ENCODE peak calls at places on chromosomes 12 and 14, in four cellular contexts. Y, K, H and N are unnamed samples.

GRCh38 chr12:94673951-94674570 is 23.7 kb upstream of the TMCC3 start:
- DNase-seq in Y (no peak), K (no peak), H (no peak), N (no peak)

GRCh38 chr14:100375273-100375962 is 52.3 kb downstream of the SLC25A47 start:
- DNase-seq in Y (peak), K (no peak), H (peak), N (no peak)

GRCh38 chr12:54217774-54218221 is 29.0 kb upstream of the SMUG1 start:
- DNase-seq in Y (no peak), K (peak), H (no peak), N (no peak)

GRCh38 chr12:115859231-115859630 is 418.3 kb downstream of the MED13L start:
- DNase-seq in Y (no peak), K (no peak), H (no peak), N (no peak)

GRCh38 chr12:45401008-45401407 is 185.1 kb downstream of the ANO6 start:
- DNase-seq in Y (no peak), K (no peak), H (no peak), N (no peak)

GRCh38 chr12:83128529-83128928 is 441.8 kb downstream of the TMTC2 start:
- DNase-seq in Y (no peak), K (no peak), H (no peak), N (no peak)

GRCh38 chr12:101698782-101699347 is 1.4 kb downstream of the CHPT1 start:
- DNase-seq in Y (no peak), K (no peak), H (no peak), N (no peak)

GRCh38 chr12:28171356-28172060 is 18.7 kb upstream of the CCDC91 start:
- DNase-seq in Y (no peak), K (no peak), H (no peak), N (no peak)

GRCh38 chr14:98229676-98230366 is 1042.2 kb downstream of the BCL11B start:
- DNase-seq in Y (no peak), K (no peak), H (no peak), N (no peak)

GRCh38 chr12:30152705-30153104 is 369.0 kb upstream of the TMTC1 start:
- DNase-seq in Y (no peak), K (no peak), H (no peak), N (no peak)

GRCh38 chr14:37988472-37988871 is 219.2 kb upstream of the SSTR1 start:
- DNase-seq in Y (no peak), K (no peak), H (no peak), N (no peak)

GRCh38 chr14:68363841-68364711 is 428.8 kb downstream of the ZFP36L1 start:
- DNase-seq in Y (peak), K (peak), H (no peak), N (peak)

GRCh38 chr14:33839193-33840076 is 111.4 kb downstream of the EGLN3 start:
- DNase-seq in Y (peak), K (no peak), H (no peak), N (no peak)

GRCh38 chr12:78584695-78585094 is 279.9 kb upstream of the SYT1 start:
- DNase-seq in Y (peak), K (peak), H (no peak), N (peak)

GRCh38 chr14:34750233-34750632 is 35.8 kb upstream of the CFL2 start:
- DNase-seq in Y (no peak), K (no peak), H (no peak), N (no peak)

GRCh38 chr12:56601503-56601902 is 28.6 kb downstream of the BAZ2A start:
- DNase-seq in Y (no peak), K (no peak), H (no peak), N (no peak)

GRCh38 chr12:77686760-77687159 is 143.9 kb upstream of the NAV3 start:
- DNase-seq in Y (no peak), K (no peak), H (no peak), N (no peak)

GRCh38 chr14:70660967-70661871 is 19.5 kb downstream of the TTC9 start:
- DNase-seq in Y (no peak), K (no peak), H (peak), N (no peak)

GRCh38 chr12:13257356-13257875 is 60.9 kb downstream of the EMP1 start:
- DNase-seq in Y (no peak), K (no peak), H (no peak), N (no peak)

GRCh38 chr12:13258212-13258611 is 61.7 kb downstream of the EMP1 start:
- DNase-seq in Y (no peak), K (no peak), H (no peak), N (no peak)

GRCh38 chr12:13254311-13254710 is 57.8 kb downstream of the EMP1 start:
- DNase-seq in Y (no peak), K (no peak), H (no peak), N (no peak)

GRCh38 chr12:13256705-13257045 is 60.1 kb downstream of the EMP1 start:
- DNase-seq in Y (no peak), K (no peak), H (no peak), N (no peak)

GRCh38 chr12:13255792-13256704 is 59.5 kb downstream of the EMP1 start:
- DNase-seq in Y (peak), K (peak), H (peak), N (peak)
- H3K4me3 ChIP-seq in Y (no peak), K (peak), H (no peak), N (peak)

DNA sequence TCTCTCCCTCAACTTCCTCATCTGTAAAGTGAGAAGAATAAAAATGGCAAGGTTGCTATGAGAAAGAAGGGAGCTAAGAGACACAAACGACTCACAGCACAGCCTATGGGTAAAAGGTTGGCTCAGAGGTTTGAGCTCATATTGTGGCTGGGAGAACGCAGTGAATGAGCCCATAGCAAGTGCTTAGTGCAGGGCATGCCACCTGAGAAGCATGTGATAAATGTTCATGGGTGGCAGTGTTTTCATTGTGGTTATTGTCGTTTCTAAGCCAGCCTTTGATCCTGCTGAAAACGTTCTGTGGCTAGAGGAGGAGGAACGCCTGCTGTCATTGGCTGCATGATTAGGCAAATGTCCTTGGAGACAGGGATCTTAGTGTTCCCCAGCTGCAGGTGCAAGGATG is 150.4 kb downstream of the KSR2 start:
- DNase-seq in Y (no peak), K (no peak), H (no peak), N (no peak)
- TF ChIP-seq ZNF274 in Y (no peak), K (no peak), H (no peak), N (no peak)

DNA sequence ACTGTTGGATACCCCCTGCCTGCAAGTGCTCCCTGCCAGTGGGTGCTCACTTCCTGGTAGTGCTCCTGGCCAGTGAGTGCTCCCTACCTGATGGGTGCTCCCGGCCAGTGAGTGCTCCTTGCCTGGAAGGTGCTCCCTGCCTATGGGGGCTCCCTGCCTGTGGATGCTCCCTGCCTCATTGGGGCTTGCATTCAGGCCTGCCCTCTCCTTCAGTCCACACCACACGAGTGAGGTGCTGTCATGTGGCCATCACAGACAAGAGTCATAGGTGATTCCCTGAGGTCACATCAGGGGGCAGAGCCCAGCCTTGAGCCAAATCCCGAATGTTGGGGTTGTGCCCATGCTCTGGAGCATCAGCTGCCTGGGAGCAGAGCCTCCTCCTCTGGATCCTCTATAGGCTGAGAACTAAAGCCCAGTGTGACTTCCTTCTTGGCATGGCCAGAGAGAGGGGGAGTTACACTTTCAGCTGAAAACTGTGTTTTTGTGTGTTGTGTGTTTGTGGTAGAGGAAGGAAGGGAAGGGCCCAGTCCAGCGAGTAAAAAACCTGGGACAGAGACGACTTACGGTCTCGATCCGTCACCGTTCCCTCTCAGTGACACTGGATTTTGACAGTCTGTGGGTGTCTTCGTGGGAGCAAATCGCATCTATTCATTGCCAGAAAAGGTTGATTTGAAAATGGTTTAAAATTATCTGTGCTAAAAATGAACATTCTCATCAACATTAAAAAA is 136.0 kb downstream of the ADGRD1 start:
- DNase-seq in Y (no peak), K (no peak), H (no peak), N (no peak)
- TF ChIP-seq SUZ12 in Y (no peak), K (no peak), H (no peak), N (no peak)

GRCh38 chr12:116984098-116984497 is 73.3 kb downstream of the FBXW8 start:
- DNase-seq in Y (no peak), K (no peak), H (no peak), N (no peak)

GRCh38 chr12:116977465-116978380 is 67.0 kb downstream of the FBXW8 start:
- DNase-seq in Y (no peak), K (no peak), H (peak), N (peak)

GRCh38 chr12:116979109-116979508 is 68.4 kb downstream of the FBXW8 start:
- DNase-seq in Y (no peak), K (no peak), H (no peak), N (no peak)

GRCh38 chr12:116980083-116980482 is 69.3 kb downstream of the FBXW8 start:
- DNase-seq in Y (no peak), K (no peak), H (no peak), N (no peak)

DNA sequence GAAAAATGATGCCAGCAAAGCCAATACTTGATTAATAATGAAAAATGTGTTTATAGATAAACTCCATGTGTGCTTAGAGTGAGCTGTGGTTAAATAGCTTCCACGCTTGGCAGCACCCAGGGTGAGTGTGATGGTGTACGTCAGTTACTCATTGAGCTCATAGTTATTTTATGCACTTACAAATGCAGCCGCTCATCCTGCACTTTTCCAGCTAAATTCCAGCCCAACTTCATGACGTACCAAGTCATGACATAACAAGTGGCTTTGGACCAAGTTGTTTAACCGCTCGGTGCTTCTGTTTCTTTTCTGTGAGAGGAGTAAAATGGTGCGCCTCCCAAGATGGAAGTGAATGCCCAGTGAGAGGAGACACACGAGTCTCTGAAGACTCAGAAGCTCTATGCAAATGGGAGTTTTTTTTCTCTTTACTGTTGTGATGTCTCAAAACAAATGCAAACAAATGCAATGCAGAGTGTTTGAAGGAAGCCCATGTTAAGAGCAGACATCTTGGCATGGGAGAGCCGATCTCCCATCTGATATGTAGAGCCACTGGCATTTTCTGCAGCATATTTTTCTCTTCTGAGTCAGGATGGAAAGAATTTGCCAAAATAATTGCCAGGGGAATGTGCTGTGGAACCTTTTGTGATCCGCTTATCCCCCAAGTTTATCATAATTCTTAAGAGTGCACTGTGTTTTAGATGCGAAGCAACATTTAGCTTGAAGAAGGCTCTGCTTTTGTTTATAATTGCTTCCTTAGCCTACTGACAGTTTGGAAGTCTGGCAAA is 72.2 kb downstream of the FBXW8 start:
- DNase-seq in Y (no peak), K (no peak), H (no peak), N (peak)
- H3K4me3 ChIP-seq in Y (no peak), K (no peak), H (no peak), N (no peak)

GRCh38 chr12:64752833-64753238 is 6.4 kb downstream of the GNS start:
- DNase-seq in Y (no peak), K (no peak), H (no peak), N (no peak)
- TF ChIP-seq ZNF274 in Y (no peak), K (no peak), H (no peak), N (no peak)

DNA sequence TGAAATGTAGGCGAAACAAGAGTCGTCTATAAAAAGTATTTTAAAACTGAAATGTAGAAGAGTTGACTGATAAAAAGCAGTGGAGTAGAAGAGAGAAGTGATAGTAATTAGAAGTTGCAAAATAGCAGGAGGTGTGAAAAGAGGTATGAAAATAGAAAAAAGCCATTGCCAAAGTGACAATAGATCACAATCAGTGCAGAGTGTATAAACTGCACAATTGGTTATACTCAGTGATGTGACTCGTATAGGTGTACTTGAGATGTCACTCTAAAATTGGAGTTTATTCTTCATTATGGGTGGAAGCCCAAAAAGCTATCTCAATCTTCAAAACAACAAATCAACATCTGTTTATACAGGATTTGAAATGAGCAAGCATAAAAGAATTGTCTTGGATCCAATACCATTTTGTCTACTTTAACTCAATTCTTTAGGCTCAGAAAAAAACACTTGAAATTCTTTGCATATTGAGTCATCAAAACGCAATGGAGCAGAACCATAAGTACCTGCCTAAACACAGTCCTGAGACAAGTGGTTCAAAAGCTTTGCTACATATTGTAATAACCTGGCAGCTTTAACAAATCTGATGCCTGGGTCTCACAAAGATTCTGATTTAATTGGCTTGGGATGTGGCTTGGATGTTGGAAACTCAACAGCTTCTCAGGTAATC is 8.8 kb downstream of the IKBIP start:
- DNase-seq in Y (peak), K (no peak), H (peak), N (no peak)
- TF ChIP-seq SUZ12 in Y (no peak), K (no peak), H (no peak), N (no peak)

GRCh38 chr14:89953602-89954001 is 928 bp downstream of the EFCAB11 start:
- DNase-seq in Y (no peak), K (no peak), H (no peak), N (no peak)
- H3K4me3 ChIP-seq in Y (peak), K (peak), H (peak), N (no peak)

GRCh38 chr12:49515266-49515665 is 23.6 kb upstream of the KCNH3 start:
- DNase-seq in Y (no peak), K (no peak), H (no peak), N (no peak)
- TF ChIP-seq ZNF274 in Y (no peak), K (no peak), H (no peak), N (no peak)

GRCh38 chr12:108363165-108363564 is 24.1 kb upstream of the CMKLR1 start:
- DNase-seq in Y (no peak), K (no peak), H (no peak), N (no peak)
- TF ChIP-seq SUZ12 in Y (no peak), K (no peak), H (no peak), N (no peak)

DNA sequence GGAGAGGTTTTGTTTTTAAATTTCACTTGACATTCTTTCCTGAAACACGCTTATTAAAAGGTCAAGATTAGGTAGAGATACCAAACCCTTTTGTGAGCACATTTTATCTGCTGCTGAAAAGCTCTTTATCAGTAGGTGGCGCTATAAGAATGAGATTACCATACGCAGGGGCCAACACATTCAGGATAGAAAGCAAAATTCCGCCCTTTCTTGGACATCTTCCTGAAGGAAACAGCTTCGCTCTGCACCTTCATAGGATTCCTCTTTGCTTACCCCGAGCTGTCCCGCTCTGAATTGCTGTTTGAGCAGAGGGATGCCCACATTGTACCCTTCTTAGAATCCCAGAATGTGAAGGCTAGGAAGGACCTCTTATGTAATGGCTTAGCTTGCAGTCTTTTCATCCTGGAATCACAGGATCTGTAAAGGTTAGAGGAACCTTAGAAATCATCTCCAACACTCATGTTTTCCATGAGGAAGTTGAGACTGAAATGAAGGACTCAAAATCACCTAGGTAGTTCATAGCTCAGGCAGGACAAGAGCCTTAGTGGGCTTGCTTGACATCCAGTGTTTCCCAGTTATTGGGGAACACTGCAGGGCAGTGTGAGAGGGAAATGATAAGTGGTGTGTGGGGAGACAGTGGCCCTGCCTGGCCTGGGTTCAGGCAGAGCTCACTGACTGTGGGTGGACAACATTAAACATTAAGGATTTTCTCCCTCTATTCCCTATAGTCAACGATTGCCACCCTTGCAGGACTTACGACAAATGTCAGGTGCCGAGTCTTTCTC is 38.7 kb upstream of the CRY1 start:
- DNase-seq in Y (peak), K (peak), H (no peak), N (peak)
- H3K4me3 ChIP-seq in Y (no peak), K (no peak), H (no peak), N (no peak)